ENCODE peak calls at places on chromosomes 11 and 22, in six cellular contexts. E is stimulated activated CD8-positive, alpha-beta memory T cell treated with anti-CD3 and anti-CD28 coated beads, Interleukin-15, amount 100 ng/mL, for 4 hours; V is NCI-H187; J is astrocyte of the spinal cord; K is stimulated activated naive CD4-positive, alpha-beta T cell; N is LoVo. L is an unnamed sample.

GRCh38 chr11:34656062-34656720 is 35.3 kb downstream of the EHF start:
- DNase-seq in N (no peak), J (peak), K (no peak), E (no peak), V (no peak), L (no peak)

GRCh38 chr11:102438311-102439062 is 14.1 kb downstream of the TMEM123 start:
- DNase-seq in V (no peak), J (no peak), E (no peak), K (no peak), N (no peak), L (no peak)

GRCh38 chr11:5857590-5857989 is at the start of gene OR52E8:
- DNase-seq in J (no peak), E (no peak), V (no peak), N (no peak), K (no peak), L (no peak)

GRCh38 chr11:103091810-103092524 is at the start of gene DCUN1D5:
- DNase-seq in E (peak), V (peak), K (peak), N (peak), J (peak), L (peak)

GRCh38 chr22:26466196-26466595 is 17.4 kb downstream of the HPS4 start:
- DNase-seq in J (no peak), E (no peak), V (no peak), N (no peak), K (no peak), L (peak)

GRCh38 chr11:47124675-47125074 is 52.0 kb downstream of the ARFGAP2 start:
- DNase-seq in J (no peak), E (no peak), N (no peak), K (no peak), V (no peak), L (no peak)

GRCh38 chr11:69381681-69382130 is 87.8 kb downstream of the MYEOV start:
- DNase-seq in J (no peak), E (no peak), V (no peak), N (no peak), K (no peak), L (no peak)

GRCh38 chr11:102157219-102157618 is 47.0 kb downstream of the YAP1 start:
- DNase-seq in E (no peak), V (no peak), J (peak), N (peak), K (no peak), L (peak)

GRCh38 chr11:64242920-64243854 is 2.3 kb downstream of the FKBP2 start:
- DNase-seq in E (no peak), J (no peak), N (no peak), K (no peak), V (no peak), L (no peak)

GRCh38 chr11:62665075-62665629 is at the start of the genes C11orf98 and CSKMT:
- DNase-seq in J (peak), E (peak), V (peak), K (peak), N (peak), L (peak)

GRCh38 chr11:79113099-79113498 is 327.7 kb downstream of the TENM4 start:
- DNase-seq in J (no peak), E (no peak), V (no peak), N (no peak), K (no peak), L (no peak)

GRCh38 chr11:93484716-93485115 is 58.5 kb downstream of the SMCO4 start:
- DNase-seq in E (no peak), K (no peak), J (peak), N (no peak), V (no peak), L (peak)

GRCh38 chr11:35111171-35112055 is 27.6 kb upstream of the CD44 start:
- DNase-seq in E (no peak), J (peak), K (no peak), V (no peak), N (peak), L (peak)

GRCh38 chr11:34323601-34324000 is 34.2 kb downstream of the ABTB2 start:
- DNase-seq in E (no peak), N (no peak), K (no peak), V (no peak), J (no peak), L (no peak)

GRCh38 chr11:101436511-101437142 is 147.2 kb downstream of the TRPC6 start:
- DNase-seq in J (peak), E (no peak), N (peak), V (no peak), K (no peak), L (peak)

GRCh38 chr11:44804449-44805151 is 77.8 kb downstream of the TSPAN18 start:
- DNase-seq in E (no peak), V (no peak), K (no peak), J (no peak), N (no peak), L (no peak)

GRCh38 chr22:23079240-23079768 is 9.0 kb downstream of the GNAZ start:
- DNase-seq in K (no peak), E (no peak), V (no peak), N (no peak), J (no peak), L (no peak)

GRCh38 chr11:123798513-123799252 is 7.5 kb downstream of the OR6M1 start:
- DNase-seq in V (no peak), K (no peak), N (no peak), J (no peak), E (no peak), L (no peak)

GRCh38 chr11:70630068-70630467 is 231.7 kb downstream of the CTTN start:
- DNase-seq in E (no peak), J (no peak), N (no peak), V (no peak), K (no peak), L (no peak)